ENCODE peak calls at places on chromosomes 6 and 20, in nine cellular contexts. P is breast epithelium, W is foreskin fibroblast, B is A673, M is hepatocyte, Z is dorsolateral prefrontal cortex, H is choroid plexus epithelial cell, A is transverse colon, V is endothelial cell of umbilical vein. Q is an unnamed sample.

GRCh38 chr6:169253745-169254238 is at the start of gene THBS2:
- DNase-seq in W (peak), Z (no peak), B (no peak), P (no peak), V (no peak), M (peak), A (peak), H (peak), Q (peak)

GRCh38 chr20:13325033-13325432 is 104.0 kb downstream of the ISM1 start:
- DNase-seq in W (peak), P (no peak), H (peak), V (peak), Z (no peak), M (peak), B (peak), A (no peak), Q (peak)

GRCh38 chr6:108497883-108498282 is 62.8 kb upstream of the FOXO3 start:
- DNase-seq in H (peak), W (peak), B (peak), Z (no peak), V (peak), M (peak), A (peak), P (no peak), Q (peak)

GRCh38 chr20:50191065-50191565 is 485 bp downstream of the CEBPB start:
- DNase-seq in Z (no peak), W (no peak), A (peak), M (peak), P (no peak), H (peak), V (peak), B (peak), Q (peak)

GRCh38 chr20:45945678-45946148 is 11.2 kb downstream of the PCIF1 start:
- DNase-seq in Z (no peak), A (no peak), P (no peak), B (peak), M (no peak), W (peak), V (no peak), H (peak), Q (no peak)

GRCh38 chr6:89270951-89271721 is 44.0 kb downstream of the GABRR2 start:
- DNase-seq in M (no peak), B (no peak), A (no peak), H (no peak), Z (peak), V (no peak), P (no peak), W (no peak), Q (no peak)

GRCh38 chr20:2697768-2698167 is 5.2 kb downstream of the EBF4 start:
- DNase-seq in Z (no peak), W (no peak), A (no peak), M (no peak), B (no peak), H (no peak), V (no peak), P (no peak), Q (no peak)

GRCh38 chr6:44537306-44538049 is 150.0 kb downstream of the CDC5L start:
- DNase-seq in H (no peak), B (no peak), M (no peak), Z (no peak), A (no peak), V (no peak), P (no peak), W (no peak), Q (no peak)

GRCh38 chr20:45833030-45833882 is at the start of gene SNX21:
- DNase-seq in W (peak), V (peak), A (peak), P (peak), H (peak), M (peak), Z (peak), B (peak), Q (peak)

GRCh38 chr20:10705801-10706459 is 32.1 kb upstream of the JAG1 start:
- DNase-seq in A (peak), P (no peak), W (no peak), B (no peak), V (no peak), Z (no peak), H (no peak), M (no peak), Q (peak)

GRCh38 chr6:145891126-145891525 is 73.0 kb downstream of the SHPRH start:
- DNase-seq in V (peak), Z (no peak), M (no peak), A (no peak), B (no peak), H (peak), P (no peak), W (peak), Q (peak)

GRCh38 chr20:22984611-22985010 is 50.5 kb upstream of the SSTR4 start:
- DNase-seq in B (no peak), P (no peak), Z (no peak), M (no peak), H (no peak), A (no peak), W (no peak), V (no peak), Q (no peak)

GRCh38 chr6:29376003-29376402 is 912 bp upstream of the OR12D3 start:
- DNase-seq in A (no peak), P (no peak), W (no peak), H (peak), B (peak), M (peak), V (peak), Z (no peak), Q (peak)

GRCh38 chr6:122033564-122034181 is 365.8 kb upstream of the HSF2 start:
- DNase-seq in V (peak), A (no peak), H (peak), M (peak), B (peak), W (peak), Z (no peak), P (no peak), Q (peak)

GRCh38 chr20:47256665-47257236 is 99.7 kb downstream of the ZMYND8 start:
- DNase-seq in H (peak), A (no peak), V (peak), M (no peak), W (peak), Z (no peak), B (peak), P (no peak), Q (peak)

GRCh38 chr20:6006603-6006949 is 47.3 kb downstream of the LRRN4 start:
- DNase-seq in W (no peak), P (no peak), V (peak), H (no peak), B (no peak), A (no peak), Z (no peak), M (no peak), Q (no peak)

GRCh38 chr6:169752074-169752623 is 727 bp downstream of the ERMARD start:
- DNase-seq in V (no peak), A (no peak), P (no peak), M (no peak), H (no peak), B (peak), W (peak), Z (no peak), Q (no peak)

GRCh38 chr6:138215071-138215470 is 3.2 kb downstream of the PBOV1 start:
- DNase-seq in Z (no peak), P (no peak), V (no peak), A (peak), B (no peak), W (no peak), M (no peak), H (no peak), Q (no peak)

GRCh38 chr6:159095561-159096095 is 50.8 kb upstream of the TAGAP start:
- DNase-seq in V (no peak), M (no peak), B (no peak), A (no peak), Z (no peak), W (no peak), H (no peak), P (no peak), Q (no peak)

GRCh38 chr6:147909645-147910044 is 401.2 kb downstream of the SAMD5 start:
- DNase-seq in Z (no peak), V (no peak), H (peak), P (no peak), M (no peak), W (peak), A (no peak), B (no peak), Q (no peak)

GRCh38 chr6:1310628-1311399 is 1.1 kb upstream of the FOXQ1 start:
- DNase-seq in B (no peak), H (no peak), A (peak), Z (no peak), P (no peak), W (peak), M (peak), V (no peak), Q (peak)

GRCh38 chr6:44247338-44248302 is 719 bp downstream of the HSP90AB1 start:
- DNase-seq in B (peak), P (peak), H (peak), V (peak), A (peak), W (peak), Z (no peak), M (peak), Q (peak)

GRCh38 chr20:1150218-1150617 is 31.8 kb downstream of the PSMF1 start:
- DNase-seq in Z (no peak), V (no peak), P (no peak), H (peak), B (no peak), M (peak), W (no peak), A (no peak), Q (peak)

GRCh38 chr20:62792940-62793756 is 3.1 kb upstream of the MRGBP start:
- DNase-seq in W (no peak), B (no peak), V (no peak), H (no peak), M (no peak), P (no peak), Z (no peak), A (no peak), Q (no peak)

GRCh38 chr6:150038202-150038830 is 13.0 kb upstream of the RAET1L start:
- DNase-seq in B (no peak), V (no peak), W (peak), P (no peak), A (no peak), M (no peak), Z (no peak), H (no peak), Q (peak)
- TF ChIP-seq CTCF in B (no peak), V (no peak), W (no peak), P (no peak), A (no peak), M (no peak), Z (no peak), H (no peak), Q (peak)

DNA sequence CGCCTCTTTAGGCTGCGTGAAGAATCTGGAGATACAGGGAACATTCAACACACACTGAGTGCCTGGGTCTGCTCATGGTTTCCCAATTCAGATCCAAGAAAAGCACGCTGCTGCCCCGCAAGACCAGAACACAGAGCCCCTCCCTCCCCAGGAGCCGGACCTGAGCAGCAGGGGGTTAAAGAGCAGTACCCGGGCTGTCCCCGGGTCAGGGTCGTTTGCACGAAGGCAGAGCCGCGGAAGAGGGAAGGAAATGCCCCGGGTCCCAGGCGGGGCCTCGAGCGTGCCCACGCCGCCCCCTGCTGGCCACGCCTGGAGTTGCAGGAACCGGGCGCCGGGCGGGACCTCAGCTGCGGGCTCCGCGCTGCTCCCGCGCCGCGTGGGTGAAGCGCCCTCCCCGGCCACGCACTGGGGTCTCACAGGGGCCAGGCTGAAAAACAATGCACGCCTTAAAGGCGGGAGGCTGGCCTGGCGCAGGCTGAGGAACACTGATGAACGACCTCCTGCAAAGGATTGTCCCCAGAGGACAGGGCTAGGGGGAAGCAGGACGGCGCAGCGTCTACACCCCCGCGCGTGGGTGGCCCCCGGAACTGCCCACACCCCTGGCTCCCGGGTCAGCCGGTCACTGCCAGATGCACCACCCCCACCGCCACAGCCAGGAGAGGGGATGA is 48.9 kb downstream of the ANKRD60 start:
- DNase-seq in A (peak), Z (no peak), B (peak), H (peak), W (peak), M (peak), P (no peak), V (peak), Q (peak)
- H3K4me3 ChIP-seq in A (no peak), Z (peak), B (peak), H (peak), W (peak), M (no peak), P (peak), V (no peak), Q (no peak)

DNA sequence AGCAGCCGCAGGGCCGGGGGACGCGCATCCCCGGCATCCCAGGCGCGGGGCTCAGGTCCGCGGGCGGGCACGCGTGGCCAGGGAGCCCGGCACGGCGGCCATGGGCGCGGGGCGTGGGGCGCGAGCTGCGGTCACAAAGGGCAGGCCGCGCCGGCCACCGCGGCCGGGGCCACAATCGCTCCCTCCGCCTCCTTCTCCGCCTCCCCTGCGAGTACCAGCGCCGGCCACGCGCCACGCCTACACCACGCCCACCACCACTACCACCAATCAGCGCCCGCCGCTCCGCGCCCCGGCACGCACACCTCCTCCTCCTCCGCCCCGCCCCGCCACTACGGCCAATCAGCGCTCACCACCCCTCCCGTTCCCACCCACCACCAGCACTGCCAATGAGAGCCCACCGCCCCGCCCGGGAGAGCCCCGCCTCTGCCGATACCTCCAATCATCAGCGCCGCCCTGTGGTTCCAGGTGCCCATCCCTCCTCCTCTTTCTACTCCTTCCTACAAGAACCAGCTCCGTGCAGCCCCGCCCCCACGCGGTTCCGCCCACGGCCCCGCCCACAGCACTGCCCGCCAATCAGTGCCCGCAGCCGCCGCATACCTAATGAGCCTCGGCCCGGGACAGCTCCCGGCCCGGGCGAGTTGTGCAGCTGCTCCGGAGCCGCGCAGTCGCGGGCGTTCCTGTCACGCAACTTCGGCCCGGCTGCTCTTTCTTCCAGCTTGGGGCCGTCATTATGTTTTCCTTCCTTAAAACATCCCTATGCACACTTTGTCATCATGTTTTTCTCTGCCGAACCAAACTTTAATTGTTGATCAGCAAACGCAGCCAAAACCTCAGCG is at the start of gene RPS6KA2:
- DNase-seq in W (peak), V (peak), M (peak), B (peak), A (peak), Z (peak), H (peak), P (peak), Q (peak)
- TF ChIP-seq CTCF in W (no peak), V (peak), M (no peak), B (no peak), A (no peak), Z (peak), H (peak), P (no peak), Q (no peak)

GRCh38 chr20:34534391-34535165 is 18.4 kb downstream of the DYNLRB1 start:
- DNase-seq in H (no peak), Z (peak), V (no peak), A (no peak), M (no peak), B (no peak), W (no peak), P (no peak), Q (no peak)
- H3K4me3 ChIP-seq in H (no peak), Z (no peak), V (no peak), A (no peak), M (no peak), B (no peak), W (no peak), P (no peak), Q (no peak)

GRCh38 chr6:136288566-136289326 is 900 bp downstream of the BCLAF1 start:
- DNase-seq in H (peak), P (peak), Z (peak), M (peak), B (peak), V (peak), A (peak), W (peak), Q (peak)
- TF ChIP-seq CTCF in H (peak), P (no peak), Z (peak), M (no peak), B (peak), V (no peak), A (peak), W (no peak), Q (peak)

DNA sequence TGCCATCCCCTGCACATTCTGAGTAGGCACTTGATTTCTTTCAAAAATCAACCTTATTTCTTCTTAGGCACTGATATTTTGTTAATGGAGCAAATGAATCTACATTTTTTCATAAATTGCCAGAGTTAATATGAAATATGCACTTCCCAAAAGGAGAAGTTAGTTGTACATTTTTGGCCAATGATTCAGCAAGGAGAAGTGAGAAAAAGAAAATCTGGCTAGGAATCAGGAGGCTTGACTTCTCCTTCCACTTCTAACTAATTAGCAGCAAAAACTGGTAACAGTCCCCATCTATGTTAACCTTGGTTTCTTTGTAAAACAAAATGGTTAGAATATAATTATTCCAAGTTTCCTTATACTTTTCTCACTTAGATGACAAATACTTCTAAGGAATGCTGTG is 7.0 kb upstream of the DSE start:
- DNase-seq in W (peak), A (no peak), P (no peak), M (no peak), Z (no peak), B (no peak), H (peak), V (peak), Q (peak)
- H3K4me3 ChIP-seq in W (no peak), A (no peak), P (no peak), M (no peak), Z (no peak), B (no peak), H (no peak), V (no peak), Q (no peak)